ENCODE peak calls at places on chromosomes 4 and X, in seven cellular contexts. One of them, this sample, is unnamed.

GRCh38 chr4:176879370-176880116 is 86.8 kb upstream of the VEGFC start:
- DNase-seq in astrocyte: no peak
- DNase-seq in glutamatergic neuron: no peak
- DNase-seq in colonic mucosa: no peak
- DNase-seq in endodermal cell: no peak
- DNase-seq in endothelial cell: no peak
- DNase-seq in mammary epithelial cell: no peak
- DNase-seq in this sample: no peak

GRCh38 chr4:38180456-38180855 is 220.3 kb downstream of the PTTG2 start:
- DNase-seq in mammary epithelial cell: peak
- DNase-seq in endodermal cell: peak
- DNase-seq in colonic mucosa: no peak
- DNase-seq in astrocyte: no peak
- DNase-seq in endothelial cell: no peak
- DNase-seq in glutamatergic neuron: no peak
- DNase-seq in this sample: peak

GRCh38 chr4:188435381-188435780 is 296.1 kb downstream of the TRIML1 start:
- DNase-seq in endodermal cell: no peak
- DNase-seq in astrocyte: no peak
- DNase-seq in glutamatergic neuron: no peak
- DNase-seq in endothelial cell: no peak
- DNase-seq in colonic mucosa: no peak
- DNase-seq in mammary epithelial cell: no peak
- DNase-seq in this sample: no peak

GRCh38 chr4:108030332-108030731 is 40.6 kb downstream of the HADH start:
- DNase-seq in endothelial cell: peak
- DNase-seq in colonic mucosa: peak
- DNase-seq in endodermal cell: peak
- DNase-seq in glutamatergic neuron: peak
- DNase-seq in mammary epithelial cell: peak
- DNase-seq in astrocyte: peak
- DNase-seq in this sample: peak

GRCh38 chr4:4914965-4915845 is 55.7 kb downstream of the MSX1 start:
- DNase-seq in endodermal cell: no peak
- DNase-seq in astrocyte: no peak
- DNase-seq in mammary epithelial cell: no peak
- DNase-seq in glutamatergic neuron: no peak
- DNase-seq in colonic mucosa: no peak
- DNase-seq in endothelial cell: no peak
- DNase-seq in this sample: no peak

GRCh38 chrX:100368167-100368566 is 41.9 kb downstream of the PCDH19 start:
- DNase-seq in astrocyte: no peak
- DNase-seq in endothelial cell: peak
- DNase-seq in mammary epithelial cell: peak
- DNase-seq in colonic mucosa: no peak
- DNase-seq in endodermal cell: peak
- DNase-seq in glutamatergic neuron: no peak
- DNase-seq in this sample: peak

GRCh38 chrX:19566359-19567141 is 51.2 kb upstream of the MAP3K15 start:
- DNase-seq in endothelial cell: no peak
- DNase-seq in mammary epithelial cell: no peak
- DNase-seq in colonic mucosa: no peak
- DNase-seq in astrocyte: peak
- DNase-seq in glutamatergic neuron: no peak
- DNase-seq in endodermal cell: no peak
- DNase-seq in this sample: no peak

GRCh38 chr4:22556411-22556969 is 40.6 kb upstream of the ADGRA3 start:
- DNase-seq in mammary epithelial cell: no peak
- DNase-seq in colonic mucosa: peak
- DNase-seq in glutamatergic neuron: no peak
- DNase-seq in astrocyte: no peak
- DNase-seq in endodermal cell: no peak
- DNase-seq in endothelial cell: no peak
- DNase-seq in this sample: no peak

GRCh38 chr4:73895201-73896177 is 26.3 kb downstream of the CXCL1 start:
- DNase-seq in mammary epithelial cell: no peak
- DNase-seq in colonic mucosa: peak
- DNase-seq in endothelial cell: no peak
- DNase-seq in astrocyte: peak
- DNase-seq in endodermal cell: no peak
- DNase-seq in glutamatergic neuron: no peak
- DNase-seq in this sample: peak

GRCh38 chr4:76219299-76220055 is 5.9 kb upstream of the SCARB2 start:
- DNase-seq in endothelial cell: no peak
- DNase-seq in glutamatergic neuron: no peak
- DNase-seq in astrocyte: peak
- DNase-seq in mammary epithelial cell: peak
- DNase-seq in endodermal cell: no peak
- DNase-seq in colonic mucosa: no peak
- DNase-seq in this sample: no peak

GRCh38 chr4:149735796-149736195 is 79.8 kb downstream of the IQCM start:
- DNase-seq in glutamatergic neuron: no peak
- DNase-seq in endodermal cell: no peak
- DNase-seq in endothelial cell: no peak
- DNase-seq in colonic mucosa: no peak
- DNase-seq in astrocyte: no peak
- DNase-seq in mammary epithelial cell: peak
- DNase-seq in this sample: peak

GRCh38 chrX:39477438-39478120 is 620.2 kb downstream of the BCOR start:
- DNase-seq in endodermal cell: peak
- DNase-seq in colonic mucosa: peak
- DNase-seq in mammary epithelial cell: no peak
- DNase-seq in glutamatergic neuron: peak
- DNase-seq in endothelial cell: peak
- DNase-seq in astrocyte: peak
- DNase-seq in this sample: peak

GRCh38 chr4:127521463-127521862 is 111.3 kb upstream of the INTU start:
- DNase-seq in endothelial cell: no peak
- DNase-seq in colonic mucosa: no peak
- DNase-seq in mammary epithelial cell: no peak
- DNase-seq in endodermal cell: no peak
- DNase-seq in astrocyte: no peak
- DNase-seq in glutamatergic neuron: no peak
- DNase-seq in this sample: no peak

GRCh38 chr4:138301536-138301935 is 59.4 kb upstream of the SLC7A11 start:
- DNase-seq in colonic mucosa: no peak
- DNase-seq in astrocyte: no peak
- DNase-seq in endodermal cell: no peak
- DNase-seq in endothelial cell: no peak
- DNase-seq in glutamatergic neuron: no peak
- DNase-seq in mammary epithelial cell: no peak
- DNase-seq in this sample: no peak

GRCh38 chr4:118741456-118741855 is 56.3 kb downstream of the METTL14 start:
- DNase-seq in glutamatergic neuron: no peak
- DNase-seq in astrocyte: no peak
- DNase-seq in endodermal cell: no peak
- DNase-seq in colonic mucosa: no peak
- DNase-seq in endothelial cell: no peak
- DNase-seq in mammary epithelial cell: no peak
- DNase-seq in this sample: no peak

GRCh38 chr4:118738999-118739690 is 54.0 kb downstream of the METTL14 start:
- DNase-seq in mammary epithelial cell: no peak
- DNase-seq in glutamatergic neuron: no peak
- DNase-seq in endothelial cell: no peak
- DNase-seq in astrocyte: no peak
- DNase-seq in endodermal cell: no peak
- DNase-seq in colonic mucosa: no peak
- DNase-seq in this sample: no peak

GRCh38 chr4:118742050-118742449 is 56.9 kb downstream of the METTL14 start:
- DNase-seq in astrocyte: no peak
- DNase-seq in glutamatergic neuron: no peak
- DNase-seq in endodermal cell: no peak
- DNase-seq in mammary epithelial cell: no peak
- DNase-seq in endothelial cell: no peak
- DNase-seq in colonic mucosa: no peak
- DNase-seq in this sample: no peak

GRCh38 chr4:118738090-118738489 is 52.9 kb downstream of the METTL14 start:
- DNase-seq in mammary epithelial cell: no peak
- DNase-seq in endothelial cell: no peak
- DNase-seq in astrocyte: no peak
- DNase-seq in endodermal cell: no peak
- DNase-seq in glutamatergic neuron: no peak
- DNase-seq in colonic mucosa: no peak
- DNase-seq in this sample: no peak

DNA sequence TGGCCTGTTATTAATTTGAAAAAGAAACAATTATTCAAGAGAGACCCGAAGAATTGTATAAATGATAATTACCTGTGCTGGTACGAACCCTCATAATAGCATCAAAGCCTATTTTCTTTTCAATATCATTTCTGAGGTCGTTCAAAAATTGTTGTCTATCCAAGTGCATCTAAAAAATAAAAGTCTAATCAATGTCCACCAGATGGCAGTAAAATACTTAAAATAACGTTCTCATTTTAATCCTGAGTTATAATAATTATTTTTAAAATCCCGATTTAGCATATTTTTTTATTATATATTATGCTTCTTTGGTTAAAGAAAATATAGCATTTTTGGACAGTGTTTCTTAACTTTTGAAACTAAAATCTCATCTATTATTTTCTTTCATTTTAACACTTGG is 55.7 kb downstream of the METTL14 start:
- DNase-seq in endodermal cell: no peak
- DNase-seq in astrocyte: no peak
- DNase-seq in colonic mucosa: no peak
- DNase-seq in mammary epithelial cell: no peak
- DNase-seq in glutamatergic neuron: no peak
- DNase-seq in endothelial cell: no peak
- DNase-seq in this sample: no peak
- TF ChIP-seq CTCF in endodermal cell: peak
- TF ChIP-seq CTCF in astrocyte: peak
- TF ChIP-seq CTCF in colonic mucosa: peak
- TF ChIP-seq CTCF in mammary epithelial cell: peak
- TF ChIP-seq CTCF in glutamatergic neuron: peak
- TF ChIP-seq CTCF in endothelial cell: peak
- TF ChIP-seq CTCF in this sample: peak

GRCh38 chrX:118761950-118762725 is 34.7 kb downstream of the IL13RA1 start:
- DNase-seq in endodermal cell: peak
- DNase-seq in mammary epithelial cell: no peak
- DNase-seq in endothelial cell: no peak
- DNase-seq in astrocyte: no peak
- DNase-seq in colonic mucosa: no peak
- DNase-seq in glutamatergic neuron: no peak
- DNase-seq in this sample: no peak
- TF ChIP-seq CTCF in endodermal cell: peak
- TF ChIP-seq CTCF in mammary epithelial cell: peak
- TF ChIP-seq CTCF in endothelial cell: no peak
- TF ChIP-seq CTCF in astrocyte: no peak
- TF ChIP-seq CTCF in colonic mucosa: no peak
- TF ChIP-seq CTCF in glutamatergic neuron: no peak
- TF ChIP-seq CTCF in this sample: no peak

GRCh38 chrX:153885968-153886903 is at the start of gene L1CAM:
- DNase-seq in glutamatergic neuron: peak
- DNase-seq in colonic mucosa: no peak
- DNase-seq in mammary epithelial cell: no peak
- DNase-seq in endothelial cell: no peak
- DNase-seq in endodermal cell: peak
- DNase-seq in astrocyte: no peak
- DNase-seq in this sample: no peak

GRCh38 chrX:153882557-153882956 is 3.4 kb downstream of the L1CAM start:
- DNase-seq in endodermal cell: peak
- DNase-seq in glutamatergic neuron: no peak
- DNase-seq in endothelial cell: no peak
- DNase-seq in astrocyte: no peak
- DNase-seq in mammary epithelial cell: no peak
- DNase-seq in colonic mucosa: no peak
- DNase-seq in this sample: no peak

GRCh38 chrX:153883163-153883843 is 2.7 kb downstream of the L1CAM start:
- DNase-seq in endothelial cell: no peak
- DNase-seq in astrocyte: no peak
- DNase-seq in endodermal cell: no peak
- DNase-seq in mammary epithelial cell: no peak
- DNase-seq in colonic mucosa: no peak
- DNase-seq in glutamatergic neuron: no peak
- DNase-seq in this sample: no peak

GRCh38 chrX:153885208-153885787 is 675 bp downstream of the L1CAM start:
- DNase-seq in astrocyte: no peak
- DNase-seq in colonic mucosa: no peak
- DNase-seq in endothelial cell: no peak
- DNase-seq in glutamatergic neuron: no peak
- DNase-seq in mammary epithelial cell: no peak
- DNase-seq in endodermal cell: no peak
- DNase-seq in this sample: no peak

GRCh38 chrX:153884136-153885076 is 1.6 kb downstream of the L1CAM start:
- DNase-seq in mammary epithelial cell: peak
- DNase-seq in endothelial cell: no peak
- DNase-seq in glutamatergic neuron: no peak
- DNase-seq in colonic mucosa: no peak
- DNase-seq in endodermal cell: no peak
- DNase-seq in astrocyte: no peak
- DNase-seq in this sample: peak
- TF ChIP-seq CTCF in mammary epithelial cell: peak
- TF ChIP-seq CTCF in endothelial cell: no peak
- TF ChIP-seq CTCF in glutamatergic neuron: no peak
- TF ChIP-seq CTCF in colonic mucosa: no peak
- TF ChIP-seq CTCF in endodermal cell: peak
- TF ChIP-seq CTCF in astrocyte: no peak
- TF ChIP-seq CTCF in this sample: peak

GRCh38 chrX:149511081-149511480 is 6.0 kb upstream of the IDS start:
- DNase-seq in endothelial cell: no peak
- DNase-seq in astrocyte: peak
- DNase-seq in colonic mucosa: no peak
- DNase-seq in mammary epithelial cell: peak
- DNase-seq in glutamatergic neuron: no peak
- DNase-seq in endodermal cell: no peak
- DNase-seq in this sample: peak

GRCh38 chrX:149508467-149508866 is 3.4 kb upstream of the IDS start:
- DNase-seq in glutamatergic neuron: no peak
- DNase-seq in mammary epithelial cell: no peak
- DNase-seq in endodermal cell: no peak
- DNase-seq in astrocyte: no peak
- DNase-seq in colonic mucosa: no peak
- DNase-seq in endothelial cell: no peak
- DNase-seq in this sample: no peak

GRCh38 chrX:149513713-149514427 is 8.8 kb upstream of the IDS start:
- DNase-seq in glutamatergic neuron: no peak
- DNase-seq in endodermal cell: no peak
- DNase-seq in endothelial cell: no peak
- DNase-seq in colonic mucosa: no peak
- DNase-seq in astrocyte: peak
- DNase-seq in mammary epithelial cell: no peak
- DNase-seq in this sample: no peak

GRCh38 chrX:149512225-149512885 is 7.2 kb upstream of the IDS start:
- DNase-seq in glutamatergic neuron: peak
- DNase-seq in mammary epithelial cell: peak
- DNase-seq in endodermal cell: peak
- DNase-seq in endothelial cell: peak
- DNase-seq in astrocyte: no peak
- DNase-seq in colonic mucosa: peak
- DNase-seq in this sample: peak

GRCh38 chrX:149510386-149510785 is 5.3 kb upstream of the IDS start:
- DNase-seq in glutamatergic neuron: no peak
- DNase-seq in endothelial cell: no peak
- DNase-seq in endodermal cell: no peak
- DNase-seq in colonic mucosa: no peak
- DNase-seq in astrocyte: no peak
- DNase-seq in mammary epithelial cell: no peak
- DNase-seq in this sample: no peak
- TF ChIP-seq CTCF in glutamatergic neuron: no peak
- TF ChIP-seq CTCF in endothelial cell: no peak
- TF ChIP-seq CTCF in endodermal cell: peak
- TF ChIP-seq CTCF in colonic mucosa: no peak
- TF ChIP-seq CTCF in astrocyte: no peak
- TF ChIP-seq CTCF in mammary epithelial cell: peak
- TF ChIP-seq CTCF in this sample: no peak

This sample was measured in Calu3.